ENCODE peak calls at places on chromosomes 16 and 17, in five cellular contexts. One of them, this sample, is unnamed.

GRCh38 chr17:4720787-4721186 is 10.4 kb downstream of the ARRB2 start:
- DNase-seq in CD8-positive, alpha-beta T cell: no peak
- DNase-seq in heart left ventricle: no peak
- DNase-seq in dorsolateral prefrontal cortex: no peak
- DNase-seq in left ventricle myocardium inferior: no peak
- DNase-seq in this sample: no peak

GRCh38 chr17:80445152-80446110 is 30.5 kb downstream of the ENDOV start:
- DNase-seq in CD8-positive, alpha-beta T cell: no peak
- DNase-seq in heart left ventricle: no peak
- DNase-seq in dorsolateral prefrontal cortex: peak; percentile 48
- DNase-seq in left ventricle myocardium inferior: no peak
- DNase-seq in this sample: no peak

GRCh38 chr16:71882505-71883192 is 1.3 kb downstream of the ZNF821 start:
- DNase-seq in CD8-positive, alpha-beta T cell: peak; percentile 79
- DNase-seq in heart left ventricle: peak; percentile 45
- DNase-seq in dorsolateral prefrontal cortex: peak; percentile 48
- DNase-seq in left ventricle myocardium inferior: no peak
- DNase-seq in this sample: no peak

GRCh38 chr16:69727916-69728270 is 1.5 kb upstream of the NQO1 start:
- DNase-seq in CD8-positive, alpha-beta T cell: no peak
- DNase-seq in heart left ventricle: no peak
- DNase-seq in dorsolateral prefrontal cortex: peak; percentile 33
- DNase-seq in left ventricle myocardium inferior: peak; percentile 36
- DNase-seq in this sample: no peak

GRCh38 chr17:83149761-83150251 is 70.4 kb downstream of the METRNL start:
- DNase-seq in CD8-positive, alpha-beta T cell: peak; percentile 19
- DNase-seq in heart left ventricle: no peak
- DNase-seq in dorsolateral prefrontal cortex: no peak
- DNase-seq in left ventricle myocardium inferior: no peak
- DNase-seq in this sample: no peak

GRCh38 chr17:8788998-8789397 is 10.2 kb downstream of the MFSD6L start:
- DNase-seq in CD8-positive, alpha-beta T cell: no peak
- DNase-seq in heart left ventricle: no peak
- DNase-seq in dorsolateral prefrontal cortex: no peak
- DNase-seq in left ventricle myocardium inferior: no peak
- DNase-seq in this sample: no peak

GRCh38 chr17:83111516-83112282 is 32.3 kb downstream of the METRNL start:
- DNase-seq in CD8-positive, alpha-beta T cell: no peak
- DNase-seq in heart left ventricle: no peak
- DNase-seq in dorsolateral prefrontal cortex: no peak
- DNase-seq in left ventricle myocardium inferior: no peak
- DNase-seq in this sample: no peak

GRCh38 chr16:424623-425081 is 797 bp upstream of the RAB11FIP3 start:
- DNase-seq in CD8-positive, alpha-beta T cell: no peak
- DNase-seq in heart left ventricle: peak; percentile 54
- DNase-seq in dorsolateral prefrontal cortex: no peak
- DNase-seq in left ventricle myocardium inferior: peak; percentile 55
- DNase-seq in this sample: peak; percentile 76

GRCh38 chr16:11105038-11105903 is 150.7 kb downstream of the SOCS1 start:
- DNase-seq in CD8-positive, alpha-beta T cell: no peak
- DNase-seq in heart left ventricle: no peak
- DNase-seq in dorsolateral prefrontal cortex: peak; percentile 30
- DNase-seq in left ventricle myocardium inferior: no peak
- DNase-seq in this sample: no peak

GRCh38 chr17:63984651-63985386 is 12.1 kb upstream of the SCN4A start:
- DNase-seq in CD8-positive, alpha-beta T cell: peak; percentile 65
- DNase-seq in heart left ventricle: peak; percentile 69
- DNase-seq in dorsolateral prefrontal cortex: no peak
- DNase-seq in left ventricle myocardium inferior: no peak
- DNase-seq in this sample: no peak

GRCh38 chr16:82756283-82756599 is 129.5 kb downstream of the CDH13 start:
- DNase-seq in CD8-positive, alpha-beta T cell: no peak
- DNase-seq in heart left ventricle: no peak
- DNase-seq in dorsolateral prefrontal cortex: no peak
- DNase-seq in left ventricle myocardium inferior: no peak
- DNase-seq in this sample: no peak

GRCh38 chr17:79837888-79838540 is 1.2 kb downstream of the CBX4 start:
- DNase-seq in CD8-positive, alpha-beta T cell: peak; percentile 78
- DNase-seq in heart left ventricle: no peak
- DNase-seq in dorsolateral prefrontal cortex: no peak
- DNase-seq in left ventricle myocardium inferior: no peak
- DNase-seq in this sample: no peak

GRCh38 chr16:66454751-66455150 is 27.7 kb downstream of the BEAN1 start:
- DNase-seq in CD8-positive, alpha-beta T cell: no peak
- DNase-seq in heart left ventricle: no peak
- DNase-seq in dorsolateral prefrontal cortex: no peak
- DNase-seq in left ventricle myocardium inferior: no peak
- DNase-seq in this sample: peak; percentile 28

GRCh38 chr16:22031483-22032083 is 23.7 kb downstream of the MOSMO start:
- DNase-seq in CD8-positive, alpha-beta T cell: no peak
- DNase-seq in heart left ventricle: no peak
- DNase-seq in dorsolateral prefrontal cortex: no peak
- DNase-seq in left ventricle myocardium inferior: no peak
- DNase-seq in this sample: no peak

GRCh38 chr17:8757189-8757588 is 1.2 kb downstream of the SPDYE4 start:
- DNase-seq in CD8-positive, alpha-beta T cell: no peak
- DNase-seq in heart left ventricle: no peak
- DNase-seq in dorsolateral prefrontal cortex: no peak
- DNase-seq in left ventricle myocardium inferior: no peak
- DNase-seq in this sample: peak; percentile 49

GRCh38 chr16:47687694-47688093 is 226.6 kb downstream of the PHKB start:
- DNase-seq in CD8-positive, alpha-beta T cell: no peak
- DNase-seq in heart left ventricle: no peak
- DNase-seq in dorsolateral prefrontal cortex: no peak
- DNase-seq in left ventricle myocardium inferior: no peak
- DNase-seq in this sample: no peak

GRCh38 chr17:82912571-82913089 is 72.8 kb upstream of the ZNF750 start:
- DNase-seq in CD8-positive, alpha-beta T cell: no peak
- DNase-seq in heart left ventricle: peak; percentile 86
- DNase-seq in dorsolateral prefrontal cortex: no peak
- DNase-seq in left ventricle myocardium inferior: peak; percentile 44
- DNase-seq in this sample: no peak

GRCh38 chr16:2514333-2515179 is 804 bp downstream of the ATP6V0C start:
- DNase-seq in CD8-positive, alpha-beta T cell: peak; percentile 62
- DNase-seq in heart left ventricle: no peak
- DNase-seq in dorsolateral prefrontal cortex: no peak
- DNase-seq in left ventricle myocardium inferior: no peak
- DNase-seq in this sample: no peak

GRCh38 chr17:75892556-75893224 is 4.1 kb downstream of the TRIM65 start:
- DNase-seq in CD8-positive, alpha-beta T cell: no peak
- DNase-seq in heart left ventricle: no peak
- DNase-seq in dorsolateral prefrontal cortex: no peak
- DNase-seq in left ventricle myocardium inferior: no peak
- DNase-seq in this sample: no peak

GRCh38 chr17:36503456-36504155 is 17.1 kb downstream of the ZNHIT3 start:
- DNase-seq in CD8-positive, alpha-beta T cell: no peak
- DNase-seq in heart left ventricle: peak; percentile 46
- DNase-seq in dorsolateral prefrontal cortex: no peak
- DNase-seq in left ventricle myocardium inferior: no peak
- DNase-seq in this sample: no peak

GRCh38 chr17:15913826-15914225 is 31.1 kb upstream of the ADORA2B start:
- DNase-seq in CD8-positive, alpha-beta T cell: no peak
- DNase-seq in heart left ventricle: no peak
- DNase-seq in dorsolateral prefrontal cortex: no peak
- DNase-seq in left ventricle myocardium inferior: no peak
- DNase-seq in this sample: peak; percentile 14

GRCh38 chr17:17514361-17514992 is 18.3 kb upstream of the RASD1 start:
- DNase-seq in CD8-positive, alpha-beta T cell: no peak
- DNase-seq in heart left ventricle: no peak
- DNase-seq in dorsolateral prefrontal cortex: no peak
- DNase-seq in left ventricle myocardium inferior: peak; percentile 1
- DNase-seq in this sample: no peak

GRCh38 chr17:34254146-34254545 is 939 bp upstream of the CCL2 start:
- DNase-seq in CD8-positive, alpha-beta T cell: no peak
- DNase-seq in heart left ventricle: no peak
- DNase-seq in dorsolateral prefrontal cortex: no peak
- DNase-seq in left ventricle myocardium inferior: no peak
- DNase-seq in this sample: no peak

GRCh38 chr17:18191071-18191667 is 7.5 kb downstream of the ALKBH5 start:
- DNase-seq in CD8-positive, alpha-beta T cell: no peak
- DNase-seq in heart left ventricle: peak; percentile 54
- DNase-seq in dorsolateral prefrontal cortex: no peak
- DNase-seq in left ventricle myocardium inferior: peak; percentile 24
- DNase-seq in this sample: no peak

GRCh38 chr17:77504652-77505459 is 364.1 kb downstream of the SEC14L1 start:
- DNase-seq in CD8-positive, alpha-beta T cell: peak; percentile 44
- DNase-seq in heart left ventricle: peak; percentile 16
- DNase-seq in dorsolateral prefrontal cortex: no peak
- DNase-seq in left ventricle myocardium inferior: no peak
- DNase-seq in this sample: peak; percentile 64

GRCh38 chr17:58595194-58595792 is 80.9 kb upstream of the MTMR4 start:
- DNase-seq in CD8-positive, alpha-beta T cell: no peak
- DNase-seq in heart left ventricle: no peak
- DNase-seq in dorsolateral prefrontal cortex: no peak
- DNase-seq in left ventricle myocardium inferior: no peak
- DNase-seq in this sample: no peak

GRCh38 chr17:58503876-58504275 is 10.6 kb downstream of the MTMR4 start:
- DNase-seq in CD8-positive, alpha-beta T cell: no peak
- DNase-seq in heart left ventricle: no peak
- DNase-seq in dorsolateral prefrontal cortex: no peak
- DNase-seq in left ventricle myocardium inferior: no peak
- DNase-seq in this sample: no peak

GRCh38 chr16:23903001-23903414 is 67.2 kb downstream of the PRKCB start:
- DNase-seq in CD8-positive, alpha-beta T cell: no peak
- DNase-seq in heart left ventricle: no peak
- DNase-seq in dorsolateral prefrontal cortex: no peak
- DNase-seq in left ventricle myocardium inferior: no peak
- DNase-seq in this sample: no peak

GRCh38 chr16:4803479-4804243 is 1.2 kb upstream of the ROGDI start:
- DNase-seq in CD8-positive, alpha-beta T cell: no peak
- DNase-seq in heart left ventricle: no peak
- DNase-seq in dorsolateral prefrontal cortex: no peak
- DNase-seq in left ventricle myocardium inferior: no peak
- DNase-seq in this sample: no peak
- H3K27ac ChIP-seq in CD8-positive, alpha-beta T cell: no peak overlapping the region
- H3K27ac ChIP-seq in heart left ventricle: peak overlapping the region; percentile 88
- H3K27ac ChIP-seq in dorsolateral prefrontal cortex: peak overlapping the region; percentile 96
- H3K27ac ChIP-seq in left ventricle myocardium inferior: peak overlapping the region; percentile 95
- H3K27ac ChIP-seq in this sample: no peak overlapping the region

GRCh38 chr17:10646393-10646990 is 10.6 kb downstream of the MYH3 start:
- DNase-seq in CD8-positive, alpha-beta T cell: peak; percentile 86
- DNase-seq in heart left ventricle: peak; percentile 64
- DNase-seq in dorsolateral prefrontal cortex: peak; percentile 63
- DNase-seq in left ventricle myocardium inferior: peak; percentile 41
- DNase-seq in this sample: no peak
- TF ChIP-seq CTCF in CD8-positive, alpha-beta T cell: peak; percentile 89
- TF ChIP-seq CTCF in heart left ventricle: peak; percentile 89
- TF ChIP-seq CTCF in dorsolateral prefrontal cortex: peak; percentile 85
- TF ChIP-seq CTCF in left ventricle myocardium inferior: peak; percentile 90
- TF ChIP-seq CTCF in this sample: peak; percentile 87

GRCh38 chr17:32286518-32286900 is 20.9 kb downstream of the RHBDL3 start:
- DNase-seq in CD8-positive, alpha-beta T cell: no peak
- DNase-seq in heart left ventricle: no peak
- DNase-seq in dorsolateral prefrontal cortex: no peak
- DNase-seq in left ventricle myocardium inferior: no peak
- DNase-seq in this sample: no peak

GRCh38 chr17:32288600-32288999 is 23.0 kb downstream of the RHBDL3 start:
- DNase-seq in CD8-positive, alpha-beta T cell: no peak
- DNase-seq in heart left ventricle: no peak
- DNase-seq in dorsolateral prefrontal cortex: no peak
- DNase-seq in left ventricle myocardium inferior: no peak
- DNase-seq in this sample: no peak

GRCh38 chr17:32285770-32286517 is 20.3 kb downstream of the RHBDL3 start:
- DNase-seq in CD8-positive, alpha-beta T cell: no peak
- DNase-seq in heart left ventricle: no peak
- DNase-seq in dorsolateral prefrontal cortex: peak; percentile 62
- DNase-seq in left ventricle myocardium inferior: no peak
- DNase-seq in this sample: no peak

GRCh38 chr17:32287804-32288511 is 22.3 kb downstream of the RHBDL3 start:
- DNase-seq in CD8-positive, alpha-beta T cell: no peak
- DNase-seq in heart left ventricle: no peak
- DNase-seq in dorsolateral prefrontal cortex: no peak
- DNase-seq in left ventricle myocardium inferior: no peak
- DNase-seq in this sample: no peak

DNA sequence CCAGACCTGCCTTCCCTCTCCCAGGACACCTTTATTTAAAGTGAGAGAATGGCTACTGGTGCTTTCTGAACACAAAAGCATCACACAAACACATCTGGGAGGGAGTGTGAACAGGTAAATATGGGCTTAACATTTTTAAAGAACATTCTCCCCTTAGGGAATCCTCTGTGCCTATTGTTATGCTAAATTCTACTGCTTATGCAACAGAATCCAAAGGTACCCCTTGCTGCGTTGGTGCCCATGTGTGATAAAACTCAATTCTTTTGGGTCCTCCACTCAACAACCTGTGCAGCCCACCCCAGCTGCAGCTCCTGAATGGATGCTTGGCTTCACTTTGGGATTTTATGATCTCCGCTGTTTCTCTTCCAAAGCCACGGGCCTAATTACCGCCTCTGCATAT is 23.8 kb downstream of the RHBDL3 start:
- DNase-seq in CD8-positive, alpha-beta T cell: no peak
- DNase-seq in heart left ventricle: no peak
- DNase-seq in dorsolateral prefrontal cortex: no peak
- DNase-seq in left ventricle myocardium inferior: no peak
- DNase-seq in this sample: no peak
- H3K27ac ChIP-seq in CD8-positive, alpha-beta T cell: no peak overlapping the region
- H3K27ac ChIP-seq in heart left ventricle: no peak overlapping the region
- H3K27ac ChIP-seq in dorsolateral prefrontal cortex: no peak overlapping the region
- H3K27ac ChIP-seq in left ventricle myocardium inferior: no peak overlapping the region
- H3K27ac ChIP-seq in this sample: no peak overlapping the region

GRCh38 chr17:81863833-81864768 is 3.8 kb upstream of the P4HB start:
- DNase-seq in CD8-positive, alpha-beta T cell: no peak
- DNase-seq in heart left ventricle: no peak
- DNase-seq in dorsolateral prefrontal cortex: no peak
- DNase-seq in left ventricle myocardium inferior: no peak
- DNase-seq in this sample: no peak
- TF ChIP-seq CTCF in CD8-positive, alpha-beta T cell: no peak
- TF ChIP-seq CTCF in heart left ventricle: no peak
- TF ChIP-seq CTCF in dorsolateral prefrontal cortex: no peak
- TF ChIP-seq CTCF in left ventricle myocardium inferior: no peak
- TF ChIP-seq CTCF in this sample: no peak

DNA sequence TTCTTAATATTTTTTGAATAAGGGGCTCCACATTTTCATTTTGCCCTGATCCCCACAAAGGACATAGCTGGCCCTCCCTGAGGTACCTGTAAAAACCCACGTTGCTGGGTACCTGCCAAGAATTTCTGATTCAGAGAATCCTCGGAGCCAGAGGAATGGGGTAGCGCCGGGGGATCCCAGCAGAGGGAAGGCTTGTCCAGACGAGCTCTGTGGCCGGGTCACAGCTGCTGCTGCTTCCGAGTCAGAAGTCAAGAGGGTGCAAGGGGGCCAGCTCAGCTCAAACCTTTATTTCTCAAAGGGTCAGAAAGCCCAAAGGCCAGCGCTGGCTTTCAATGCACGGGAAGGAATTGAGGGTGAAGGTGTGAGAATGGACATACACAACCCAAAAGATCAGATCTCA is 68.9 kb upstream of the SDK2 start:
- DNase-seq in CD8-positive, alpha-beta T cell: no peak
- DNase-seq in heart left ventricle: no peak
- DNase-seq in dorsolateral prefrontal cortex: no peak
- DNase-seq in left ventricle myocardium inferior: no peak
- DNase-seq in this sample: no peak
- H3K27ac ChIP-seq in CD8-positive, alpha-beta T cell: no peak overlapping the region
- H3K27ac ChIP-seq in heart left ventricle: no peak overlapping the region
- H3K27ac ChIP-seq in dorsolateral prefrontal cortex: no peak overlapping the region
- H3K27ac ChIP-seq in left ventricle myocardium inferior: no peak overlapping the region
- H3K27ac ChIP-seq in this sample: no peak overlapping the region